ENCODE peak calls at places on chromosome 16, in six cellular contexts. B is AG10803, V is HT-29, N is Kasumi-1, K is breast epithelium, W is NCI-H1092. Z is an unnamed sample.

GRCh38 chr16:364595-365491 is 5.5 kb downstream of the MRPL28 start:
- DNase-seq in B (no peak), K (no peak), N (no peak), W (no peak), V (no peak), Z (no peak)

GRCh38 chr16:66872524-66872923 is 7.8 kb upstream of the PDP2 start:
- DNase-seq in V (no peak), K (no peak), B (no peak), W (no peak), N (no peak), Z (no peak)

GRCh38 chr16:85836706-85837582 is 37.4 kb downstream of the COX4I1 start:
- DNase-seq in K (no peak), W (no peak), B (no peak), V (no peak), N (no peak), Z (no peak)

GRCh38 chr16:69039333-69039941 is 66.0 kb upstream of the HAS3 start:
- DNase-seq in W (no peak), B (no peak), K (no peak), N (no peak), V (no peak), Z (no peak)

GRCh38 chr16:63361032-63361624 is 1324.9 kb upstream of the CDH8 start:
- DNase-seq in B (peak; percentile 65), K (no peak), N (peak; percentile 56), V (peak; percentile 62), W (peak; percentile 41), Z (peak; percentile 22)

GRCh38 chr16:29744541-29745101 is 1.2 kb downstream of the C16orf54 start:
- DNase-seq in V (no peak), N (peak; percentile 12), B (no peak), K (no peak), W (no peak), Z (no peak)

GRCh38 chr16:5042574-5043171 is 8.9 kb upstream of the NAGPA start:
- DNase-seq in W (no peak), V (no peak), B (no peak), K (no peak), N (no peak), Z (no peak)

GRCh38 chr16:83586036-83586810 is 221.6 kb upstream of the HSBP1 start:
- DNase-seq in B (no peak), K (no peak), V (no peak), W (peak; percentile 49), N (no peak), Z (no peak)

GRCh38 chr16:55373489-55373832 is 49.5 kb downstream of the IRX6 start:
- DNase-seq in W (no peak), N (no peak), B (no peak), V (no peak), K (no peak), Z (no peak)

GRCh38 chr16:79767597-79768280 is 167.2 kb upstream of the MAF start:
- DNase-seq in N (peak; percentile 0), K (no peak), B (peak; percentile 42), V (peak; percentile 15), W (no peak), Z (no peak)

Z was measured in NCI-H774.